ENCODE peak calls at places on chromosome 4, in four cellular contexts. One of them, this sample, is unnamed.

GRCh38 chr4:48254381-48255072 is 15.1 kb downstream of the TEC start:
- DNase-seq in NCI-H1105 treated with DMSO at 0.1 percent for 48 hours: peak
- DNase-seq in amniotic stem cell: peak
- DNase-seq in GM13976: no peak
- DNase-seq in this sample: no peak

GRCh38 chr4:128416921-128417320 is 129.3 kb upstream of the PGRMC2 start:
- DNase-seq in amniotic stem cell: no peak
- DNase-seq in NCI-H1105 treated with DMSO at 0.1 percent for 48 hours: no peak
- DNase-seq in GM13976: no peak
- DNase-seq in this sample: no peak

GRCh38 chr4:8874896-8875680 is 3.4 kb upstream of the HMX1 start:
- DNase-seq in GM13976: no peak
- DNase-seq in amniotic stem cell: no peak
- DNase-seq in NCI-H1105 treated with DMSO at 0.1 percent for 48 hours: no peak
- DNase-seq in this sample: no peak

GRCh38 chr4:1241936-1242505 is 6.9 kb downstream of the CTBP1 start:
- DNase-seq in amniotic stem cell: no peak
- DNase-seq in NCI-H1105 treated with DMSO at 0.1 percent for 48 hours: no peak
- DNase-seq in GM13976: no peak
- DNase-seq in this sample: no peak

GRCh38 chr4:183081116-183081469 is 18.0 kb upstream of the WWC2 start:
- DNase-seq in NCI-H1105 treated with DMSO at 0.1 percent for 48 hours: no peak
- DNase-seq in amniotic stem cell: no peak
- DNase-seq in GM13976: no peak
- DNase-seq in this sample: no peak

GRCh38 chr4:171880136-171880535 is 66.9 kb downstream of the GALNTL6 start:
- DNase-seq in GM13976: no peak
- DNase-seq in amniotic stem cell: peak
- DNase-seq in NCI-H1105 treated with DMSO at 0.1 percent for 48 hours: no peak
- DNase-seq in this sample: no peak

GRCh38 chr4:176195184-176195978 is at the start of gene SPATA4:
- DNase-seq in amniotic stem cell: peak
- DNase-seq in GM13976: peak
- DNase-seq in NCI-H1105 treated with DMSO at 0.1 percent for 48 hours: peak
- DNase-seq in this sample: peak

GRCh38 chr4:19009886-19010285 is 988.3 kb upstream of the LCORL start:
- DNase-seq in GM13976: no peak
- DNase-seq in amniotic stem cell: no peak
- DNase-seq in NCI-H1105 treated with DMSO at 0.1 percent for 48 hours: no peak
- DNase-seq in this sample: no peak

This sample was measured in nephron progenitor cell.